ENCODE peak calls at places on chromosomes 12 and 14, in ten cellular contexts. N is RWPE1, Z is foreskin fibroblast, B is DND-41, D is bronchial epithelial cell, P is nephron progenitor cell, W is endothelial cell of umbilical vein, C is mesothelial cell of epicardium, J is epithelial cell of esophagus, Y is IMR-90. V is an unnamed sample.

GRCh38 chr12:76197283-76197682 is 112.8 kb upstream of the NAP1L1 start:
- DNase-seq in Y (no peak), Z (no peak), C (no peak), B (no peak), J (no peak), N (no peak), D (no peak), W (peak; percentile 32), P (no peak), V (no peak)

GRCh38 chr12:113247123-113248045 is 26.1 kb downstream of the TPCN1 start:
- DNase-seq in B (no peak), Z (peak; percentile 48), C (no peak), Y (peak; percentile 68), P (no peak), N (peak; percentile 46), J (peak; percentile 70), D (peak; percentile 87), W (peak; percentile 67), V (no peak)

GRCh38 chr12:8491848-8492530 is 21.3 kb upstream of the CLEC4D start:
- DNase-seq in W (no peak), B (no peak), C (no peak), J (no peak), Z (no peak), N (no peak), P (no peak), D (no peak), Y (no peak), V (no peak)

GRCh38 chr14:39419272-39419671 is 13.0 kb downstream of the FBXO33 start:
- DNase-seq in D (no peak), N (no peak), C (no peak), J (no peak), Z (no peak), W (no peak), B (no peak), P (no peak), Y (no peak), V (no peak)

GRCh38 chr12:75760481-75761324 is 249.3 kb upstream of the KRR1 start:
- DNase-seq in B (no peak), W (no peak), P (no peak), D (no peak), C (no peak), J (no peak), Y (no peak), Z (no peak), N (no peak), V (no peak)

GRCh38 chr14:26863736-26864135 is 265.9 kb upstream of the NOVA1 start:
- DNase-seq in Y (no peak), J (peak; percentile 49), Z (peak; percentile 41), N (peak; percentile 28), B (no peak), P (no peak), C (no peak), D (peak; percentile 71), W (peak; percentile 45), V (no peak)

GRCh38 chr12:3090238-3091029 is 13.3 kb downstream of the TSPAN9 start:
- DNase-seq in C (no peak), W (no peak), P (no peak), J (no peak), Y (no peak), D (no peak), N (no peak), Z (no peak), B (no peak), V (no peak)

GRCh38 chr12:52765702-52766101 is 11.4 kb downstream of the KRT76 start:
- DNase-seq in W (no peak), B (no peak), J (no peak), C (no peak), Z (no peak), D (no peak), N (no peak), P (no peak), Y (no peak), V (no peak)

GRCh38 chr14:103141117-103141796 is 18.0 kb downstream of the TNFAIP2 start:
- DNase-seq in N (peak; percentile 35), D (no peak), W (peak; percentile 41), J (peak; percentile 56), C (no peak), Z (no peak), Y (peak; percentile 38), P (no peak), B (peak; percentile 37), V (peak; percentile 74)

GRCh38 chr14:89041245-89041585 is 216.8 kb downstream of the TTC8 start:
- DNase-seq in W (no peak), C (no peak), N (peak; percentile 38), P (no peak), Z (no peak), J (peak; percentile 24), D (peak; percentile 47), Y (no peak), B (no peak), V (no peak)

GRCh38 chr12:111699-112591 is 45.4 kb downstream of the IQSEC3 start:
- DNase-seq in W (no peak), J (no peak), N (no peak), Y (no peak), Z (no peak), C (no peak), B (no peak), P (no peak), D (no peak), V (no peak)

GRCh38 chr14:94654071-94654974 is 42.1 kb downstream of the SERPINA3 start:
- DNase-seq in B (no peak), P (no peak), Z (no peak), Y (peak; percentile 5), J (no peak), C (no peak), W (no peak), D (no peak), N (no peak), V (no peak)

GRCh38 chr12:109295764-109296425 is 13.2 kb downstream of the FOXN4 start:
- DNase-seq in J (no peak), Z (no peak), B (no peak), W (no peak), C (no peak), Y (no peak), D (no peak), N (no peak), P (no peak), V (no peak)

GRCh38 chr12:126905752-126906151 is 1361.2 kb upstream of the TMEM132C start:
- DNase-seq in P (no peak), Z (no peak), D (no peak), N (no peak), Y (no peak), C (no peak), J (no peak), B (no peak), W (no peak), V (no peak)

GRCh38 chr14:61406670-61407069 is 85.3 kb downstream of the PRKCH start:
- DNase-seq in B (peak; percentile 59), N (no peak), C (no peak), D (no peak), P (no peak), Z (no peak), Y (no peak), W (peak; percentile 25), J (no peak), V (no peak)

GRCh38 chr12:65327207-65328076 is 49.0 kb downstream of the MSRB3 start:
- DNase-seq in Z (peak; percentile 68), J (no peak), Y (peak; percentile 91), B (no peak), D (no peak), P (no peak), N (no peak), W (peak; percentile 32), C (no peak), V (no peak)

GRCh38 chr14:100304825-100305445 is 1.3 kb downstream of the SLC25A29 start:
- DNase-seq in Z (peak; percentile 18), D (peak; percentile 30), B (no peak), J (peak; percentile 51), N (peak; percentile 53), P (peak; percentile 49), W (peak; percentile 51), Y (peak; percentile 22), C (no peak), V (no peak)

GRCh38 chr12:128794661-128795529 is 28.9 kb downstream of the SLC15A4 start:
- DNase-seq in W (peak; percentile 53), Z (no peak), N (no peak), J (no peak), C (no peak), Y (no peak), P (no peak), B (no peak), D (no peak), V (no peak)

GRCh38 chr14:105485720-105486332 is 860 bp upstream of the CRIP1 start:
- DNase-seq in D (no peak), Y (no peak), B (peak; percentile 39), Z (no peak), P (peak; percentile 76), J (no peak), C (no peak), W (peak; percentile 33), N (no peak), V (no peak)
- TF ChIP-seq CTCF in D (no peak), Y (peak; percentile 28), B (no peak), Z (no peak), P (peak; percentile 62), J (no peak), C (peak; percentile 34), W (peak; percentile 58), N (no peak), V (peak; percentile 37)

GRCh38 chr12:29656762-29657538 is 126.8 kb downstream of the TMTC1 start:
- DNase-seq in D (no peak), Z (no peak), N (no peak), B (no peak), P (no peak), Y (no peak), C (no peak), J (no peak), W (no peak), V (no peak)
- TF ChIP-seq CTCF in D (no peak), Z (no peak), N (no peak), B (no peak), P (no peak), Y (no peak), C (no peak), J (no peak), W (no peak), V (no peak)

GRCh38 chr12:114935658-114936057 is 251.7 kb upstream of the TBX3 start:
- DNase-seq in W (no peak), D (no peak), Y (no peak), P (no peak), B (no peak), Z (no peak), N (no peak), J (peak; percentile 13), C (no peak), V (no peak)
- TF ChIP-seq CTCF in W (no peak), D (no peak), Y (no peak), P (no peak), B (peak; percentile 16), Z (peak; percentile 7), N (no peak), J (no peak), C (no peak), V (peak; percentile 21)

DNA sequence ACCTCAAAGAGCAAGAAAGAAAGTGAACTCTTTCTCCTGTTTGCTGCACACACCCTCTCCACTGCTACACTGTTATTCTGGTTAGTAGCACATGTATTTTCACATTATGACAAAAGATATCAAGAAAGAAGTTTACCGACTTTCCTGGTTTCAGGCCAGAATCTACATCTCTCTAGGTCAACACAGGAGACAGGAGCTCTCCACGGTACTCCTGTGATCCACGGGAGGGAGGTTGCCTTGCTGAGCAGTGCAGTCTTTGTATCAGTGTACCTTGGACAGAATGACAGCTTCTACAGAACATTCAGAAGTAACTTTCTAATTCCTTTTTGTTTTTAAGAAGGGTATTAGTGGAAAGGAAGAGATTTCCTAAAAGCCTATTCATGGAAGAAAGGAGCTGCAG is 805.6 kb downstream of the NRXN3 start:
- DNase-seq in B (no peak), W (no peak), Z (no peak), Y (no peak), D (no peak), N (no peak), C (no peak), P (no peak), J (no peak), V (no peak)
- TF ChIP-seq CTCF in B (no peak), W (no peak), Z (no peak), Y (no peak), D (no peak), N (no peak), C (no peak), P (no peak), J (no peak), V (no peak)